ENCODE peak calls at places on chromosomes 5 and 9, in five cellular contexts. C is SK-N-SH, D is IMR-90, Q is GM12878, Y is HepG2. J is an unnamed sample.

GRCh38 chr5:10456583-10457562 is 15.2 kb downstream of the ROPN1L start:
- DNase-seq in D (peak; percentile 82), Q (no peak), C (no peak), Y (no peak), J (no peak)

GRCh38 chr9:126773004-126773607 is 31.7 kb upstream of the ZBTB43 start:
- DNase-seq in Y (peak; percentile 32), Q (no peak), C (peak; percentile 52), D (peak; percentile 16), J (peak; percentile 52)

GRCh38 chr9:88184986-88185385 is 46.7 kb upstream of the SPATA31C2 start:
- DNase-seq in C (peak; percentile 53), Y (no peak), Q (no peak), D (no peak), J (no peak)

GRCh38 chr5:38450627-38451371 is 105.6 kb downstream of the LIFR start:
- DNase-seq in Q (no peak), C (no peak), D (peak; percentile 27), Y (no peak), J (no peak)

GRCh38 chr5:6535594-6535993 is 86.9 kb downstream of the UBE2QL1 start:
- DNase-seq in Y (no peak), D (no peak), Q (no peak), C (no peak), J (no peak)

GRCh38 chr5:168974081-168974480 is 326.9 kb downstream of the SLIT3 start:
- DNase-seq in C (no peak), Q (no peak), D (no peak), Y (no peak), J (no peak)

GRCh38 chr9:90517103-90517502 is 125.5 kb downstream of the DIRAS2 start:
- DNase-seq in C (no peak), Y (no peak), Q (no peak), D (no peak), J (no peak)

GRCh38 chr5:40689442-40689841 is 9.7 kb downstream of the PTGER4 start:
- DNase-seq in Q (peak; percentile 34), D (peak; percentile 98), C (no peak), Y (peak; percentile 33), J (no peak)

GRCh38 chr9:115651456-115651855 is 502.1 kb upstream of the PAPPA start:
- DNase-seq in Q (no peak), C (no peak), Y (no peak), D (peak; percentile 34), J (no peak)

GRCh38 chr9:69427286-69427685 is 102.3 kb downstream of the ENTREP1 start:
- DNase-seq in D (peak; percentile 11), Q (no peak), C (no peak), Y (no peak), J (no peak)

GRCh38 chr5:94288937-94289336 is 329.5 kb downstream of the KIAA0825 start:
- DNase-seq in D (peak; percentile 63), Y (no peak), C (no peak), Q (no peak), J (no peak)

GRCh38 chr5:53480474-53481353 is at the start of gene FST:
- DNase-seq in C (peak; percentile 75), D (peak; percentile 36), Q (no peak), Y (no peak), J (peak; percentile 16)

GRCh38 chr5:142685418-142686209 is at the start of gene FGF1:
- DNase-seq in D (no peak), Q (no peak), C (peak; percentile 76), Y (no peak), J (no peak)

GRCh38 chr5:119418782-119419101 is 33.6 kb upstream of the HSD17B4 start:
- DNase-seq in Y (no peak), D (no peak), Q (no peak), C (no peak), J (no peak)
- TF ChIP-seq MXI1 in Y (no peak), D (no peak), Q (no peak), C (no peak), J (no peak)

GRCh38 chr5:174310243-174310642 is 264.7 kb downstream of the NSG2 start:
- DNase-seq in Y (no peak), D (no peak), Q (no peak), C (no peak), J (no peak)

GRCh38 chr5:174312641-174313040 is 267.1 kb downstream of the NSG2 start:
- DNase-seq in Y (no peak), Q (no peak), D (no peak), C (no peak), J (no peak)

GRCh38 chr5:174312270-174312617 is 266.7 kb downstream of the NSG2 start:
- DNase-seq in Q (no peak), D (no peak), Y (no peak), C (no peak), J (no peak)

GRCh38 chr5:174311121-174311520 is 265.6 kb downstream of the NSG2 start:
- DNase-seq in Y (no peak), C (no peak), Q (no peak), D (no peak), J (no peak)

DNA sequence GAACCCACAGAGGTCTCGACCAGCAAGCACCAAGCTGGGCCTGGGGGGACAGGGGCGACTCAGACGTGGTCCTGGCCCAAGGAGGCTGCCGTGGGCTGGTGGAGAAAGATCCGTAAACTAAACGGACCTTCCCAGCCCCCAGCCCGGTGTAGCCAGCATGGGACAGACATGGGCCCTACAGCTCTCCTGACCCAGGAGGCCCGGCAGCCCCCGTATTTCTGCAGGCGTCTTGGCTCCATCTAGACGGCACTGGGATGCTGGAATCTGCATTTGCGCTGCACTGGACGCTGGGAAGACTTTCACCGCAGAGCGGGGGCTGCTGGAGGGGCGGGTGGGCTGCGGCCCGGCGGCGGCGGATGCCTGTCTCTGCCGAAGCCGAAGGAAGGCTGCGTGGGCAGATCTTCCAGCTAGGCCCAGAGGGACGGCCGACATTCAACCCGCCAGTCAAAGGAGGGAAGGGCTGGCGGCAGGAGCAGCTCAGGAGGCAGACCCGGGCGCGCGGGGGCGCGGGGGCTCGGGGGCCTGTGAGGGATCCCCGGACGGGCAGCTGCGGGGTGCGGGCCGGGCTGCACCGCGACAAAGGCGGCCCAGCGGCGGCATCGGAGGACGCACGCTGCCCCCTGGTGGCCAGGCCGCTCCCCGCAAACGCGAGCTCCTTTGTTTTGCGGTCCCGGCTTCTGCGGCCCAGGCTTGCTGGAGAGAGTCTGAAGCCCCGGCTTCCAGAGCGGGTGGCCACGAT is 266.2 kb downstream of the NSG2 start:
- DNase-seq in Y (peak; percentile 10), D (peak; percentile 34), Q (no peak), C (peak; percentile 95), J (peak; percentile 65)
- TF ChIP-seq MXI1 in Y (no peak), D (no peak), Q (no peak), C (no peak), J (no peak)

GRCh38 chr9:70470050-70471015 is 55.9 kb upstream of the KLF9 start:
- DNase-seq in C (no peak), D (no peak), Y (peak; percentile 90), Q (no peak), J (no peak)
- TF ChIP-seq MXI1 in C (no peak), D (no peak), Y (peak; percentile 91), Q (no peak), J (no peak)

DNA sequence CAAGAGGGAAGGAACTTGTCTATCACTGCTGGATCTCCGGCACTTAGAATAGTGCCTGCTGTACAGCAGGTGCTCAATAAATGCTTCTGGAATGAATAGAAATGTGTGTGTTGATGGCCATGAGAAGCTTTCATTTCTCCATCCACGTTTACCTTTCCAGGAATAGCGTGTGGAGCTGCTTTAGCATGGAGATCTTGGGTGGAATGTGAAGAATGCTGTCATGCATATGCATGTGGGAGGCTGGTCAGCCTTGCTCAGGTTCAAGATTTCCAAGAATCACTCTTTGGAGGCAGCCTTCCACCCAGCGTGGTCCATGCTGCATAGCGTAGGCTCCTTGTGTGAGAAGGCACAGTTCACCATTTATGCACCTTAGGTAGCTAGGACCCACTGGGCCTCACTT is 19.2 kb downstream of the COL15A1 start:
- DNase-seq in C (no peak), Y (no peak), D (peak; percentile 50), Q (no peak), J (no peak)
- TF ChIP-seq MXI1 in C (no peak), Y (no peak), D (no peak), Q (no peak), J (no peak)

GRCh38 chr5:15821506-15821905 is 321.5 kb downstream of the FBXL7 start:
- DNase-seq in C (no peak), Y (no peak), Q (no peak), D (peak; percentile 65), J (no peak)
- TF ChIP-seq MXI1 in C (no peak), Y (no peak), Q (no peak), D (no peak), J (no peak)

DNA sequence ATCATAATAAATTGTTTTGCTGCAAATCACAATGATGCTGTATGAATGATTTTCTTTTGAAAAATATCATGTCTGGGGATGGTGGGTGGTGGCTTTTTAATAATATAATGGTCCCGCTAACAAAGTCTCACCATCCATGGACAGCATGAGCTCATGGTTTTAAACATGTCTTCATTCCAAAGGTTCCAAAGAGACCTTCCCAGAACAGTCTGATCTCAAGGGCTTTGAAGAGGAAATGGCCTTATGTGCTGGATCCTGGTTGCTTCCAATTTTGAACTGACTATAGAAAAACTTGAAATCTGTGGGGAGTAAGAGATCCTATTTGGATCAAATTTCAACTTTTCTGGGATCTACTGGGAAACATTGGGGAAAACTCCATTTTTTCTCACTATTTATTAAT is 121.8 kb downstream of the ADAMTS12 start:
- DNase-seq in D (no peak), Q (no peak), C (no peak), Y (no peak), J (no peak)
- TF ChIP-seq MXI1 in D (no peak), Q (no peak), C (no peak), Y (no peak), J (no peak)

GRCh38 chr9:76545191-76545590 is 86.2 kb downstream of the GCNT1 start:
- DNase-seq in D (no peak), Q (no peak), C (no peak), Y (peak; percentile 14), J (no peak)

GRCh38 chr9:76539180-76539579 is 80.2 kb downstream of the GCNT1 start:
- DNase-seq in C (no peak), D (no peak), Q (no peak), Y (no peak), J (no peak)

GRCh38 chr9:76537150-76537646 is 78.2 kb downstream of the GCNT1 start:
- DNase-seq in Y (no peak), Q (no peak), C (no peak), D (no peak), J (no peak)

DNA sequence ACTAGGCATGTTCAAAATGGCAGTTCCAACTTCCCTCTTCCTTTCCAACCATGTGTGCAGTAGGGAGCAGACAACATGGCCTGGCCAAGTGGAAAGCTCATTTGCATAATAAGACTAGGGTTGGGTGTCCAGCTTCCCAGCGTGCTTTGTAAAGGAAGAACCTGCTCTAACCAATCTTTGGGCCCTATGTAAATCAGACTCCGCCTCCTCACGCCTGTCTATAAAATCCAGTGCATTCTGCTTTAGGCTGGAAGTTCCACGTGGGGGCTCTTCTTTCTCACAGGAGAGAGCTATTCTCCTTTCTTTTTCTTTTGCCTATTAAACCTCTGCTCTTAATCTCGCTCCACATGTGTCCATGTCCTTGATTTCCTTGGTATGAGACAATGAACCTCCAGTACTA is 83.4 kb downstream of the GCNT1 start:
- DNase-seq in Y (no peak), D (no peak), C (no peak), Q (no peak), J (peak; percentile 62)
- TF ChIP-seq MXI1 in Y (no peak), D (no peak), C (no peak), Q (no peak), J (no peak)

GRCh38 chr5:151454166-151454565 is 6.8 kb downstream of the SLC36A1 start:
- DNase-seq in D (no peak), Q (no peak), Y (no peak), C (no peak), J (no peak)
- TF ChIP-seq MXI1 in D (no peak), Q (no peak), Y (no peak), C (no peak), J (no peak)

J was measured in K562.